ENCODE peak calls at places on chromosome 17, in nine cellular contexts. W is dermis microvascular lymphatic vessel endothelial cell; B is kidney tubule cell; K is stimulated activated CD4-positive, alpha-beta T cell treated with anti-CD3 and anti-CD28 coated beads, Interleukin-15, amount 100 ng/mL, for 1 hour; D is colonic mucosa; O is activated CD4-positive, alpha-beta T cell treated with anti-CD3 and anti-CD28 coated beads, Interleukin-2, amount 10 ng/mL, durations not matched to agents 7 days and 5 days; V is DND-41; X is AG04450; P is glutamatergic neuron. Z is an unnamed sample.

GRCh38 chr17:37399404-37399803 is 7.2 kb downstream of the ACACA start:
- DNase-seq in W (no peak), B (peak; percentile 28), K (no peak), D (no peak), O (no peak), V (no peak), X (no peak), P (no peak), Z (peak; percentile 77)

GRCh38 chr17:57584050-57584551 is 161.0 kb downstream of the CCDC182 start:
- DNase-seq in W (no peak), B (no peak), K (no peak), D (no peak), O (no peak), V (no peak), X (no peak), P (no peak), Z (no peak)

GRCh38 chr17:78734841-78735641 is 47.0 kb downstream of the CYTH1 start:
- DNase-seq in W (no peak), B (no peak), K (no peak), D (peak; percentile 59), O (no peak), V (no peak), X (no peak), P (no peak), Z (no peak)

GRCh38 chr17:77528516-77529327 is 388.0 kb downstream of the SEC14L1 start:
- DNase-seq in W (no peak), B (no peak), K (no peak), D (no peak), O (peak; percentile 17), V (peak; percentile 75), X (no peak), P (peak; percentile 81), Z (no peak)

GRCh38 chr17:28727727-28728363 is 743 bp upstream of the NEK8 start:
- DNase-seq in W (peak; percentile 61), B (peak; percentile 94), K (peak; percentile 69), D (peak; percentile 76), O (peak; percentile 87), V (peak; percentile 67), X (no peak), P (peak; percentile 50), Z (peak; percentile 89)

GRCh38 chr17:39553326-39553945 is 54.3 kb downstream of the NEUROD2 start:
- DNase-seq in W (peak; percentile 37), B (peak; percentile 51), K (no peak), D (no peak), O (no peak), V (no peak), X (no peak), P (no peak), Z (peak; percentile 33)

GRCh38 chr17:78745407-78746088 is 36.5 kb downstream of the CYTH1 start:
- DNase-seq in W (peak; percentile 56), B (peak; percentile 43), K (no peak), D (no peak), O (peak; percentile 70), V (peak; percentile 20), X (no peak), P (no peak), Z (peak; percentile 59)

GRCh38 chr17:43578699-43579569 is 32.8 kb upstream of the ETV4 start:
- DNase-seq in W (peak; percentile 89), B (peak; percentile 86), K (no peak), D (no peak), O (no peak), V (no peak), X (no peak), P (peak; percentile 63), Z (peak; percentile 27)

GRCh38 chr17:69492410-69493071 is 78.0 kb downstream of the MAP2K6 start:
- DNase-seq in W (no peak), B (peak; percentile 70), K (no peak), D (no peak), O (no peak), V (no peak), X (peak; percentile 72), P (no peak), Z (peak; percentile 78)

GRCh38 chr17:8005357-8005756 is 2.9 kb downstream of the GUCY2D start:
- DNase-seq in W (no peak), B (peak; percentile 49), K (no peak), D (no peak), O (no peak), V (no peak), X (no peak), P (no peak), Z (no peak)

GRCh38 chr17:75875182-75875939 is 3.0 kb downstream of the TRIM47 start:
- DNase-seq in W (peak; percentile 36), B (no peak), K (no peak), D (peak; percentile 68), O (no peak), V (no peak), X (no peak), P (no peak), Z (no peak)

GRCh38 chr17:39563476-39563875 is 44.2 kb downstream of the NEUROD2 start:
- DNase-seq in W (no peak), B (no peak), K (no peak), D (no peak), O (no peak), V (no peak), X (no peak), P (peak; percentile 23), Z (no peak)

GRCh38 chr17:61504697-61505096 is 52.5 kb downstream of the TBX4 start:
- DNase-seq in W (peak; percentile 3), B (peak; percentile 80), K (no peak), D (no peak), O (no peak), V (no peak), X (peak; percentile 79), P (no peak), Z (peak; percentile 75)

GRCh38 chr17:17714261-17714866 is 33.1 kb downstream of the RAI1 start:
- DNase-seq in W (no peak), B (no peak), K (no peak), D (no peak), O (no peak), V (no peak), X (no peak), P (no peak), Z (no peak)

GRCh38 chr17:48389903-48390302 is 40.1 kb downstream of the SKAP1 start:
- DNase-seq in W (no peak), B (no peak), K (no peak), D (no peak), O (no peak), V (no peak), X (no peak), P (no peak), Z (no peak)

GRCh38 chr17:56690441-56691291 is 97.2 kb downstream of the NOG start:
- DNase-seq in W (no peak), B (peak; percentile 90), K (no peak), D (no peak), O (no peak), V (no peak), X (no peak), P (no peak), Z (no peak)

GRCh38 chr17:83122834-83123233 is 43.4 kb downstream of the METRNL start:
- DNase-seq in W (no peak), B (no peak), K (no peak), D (no peak), O (no peak), V (no peak), X (no peak), P (no peak), Z (no peak)

GRCh38 chr17:74160656-74161500 is 42.6 kb upstream of the RPL38 start:
- DNase-seq in W (no peak), B (no peak), K (no peak), D (no peak), O (no peak), V (no peak), X (no peak), P (no peak), Z (no peak)

GRCh38 chr17:44529864-44530263 is 26.7 kb upstream of the GPATCH8 start:
- DNase-seq in W (no peak), B (peak; percentile 67), K (no peak), D (no peak), O (no peak), V (no peak), X (no peak), P (no peak), Z (no peak)

GRCh38 chr17:21263351-21263750 is 10.1 kb upstream of the NATD1 start:
- DNase-seq in W (no peak), B (peak; percentile 91), K (no peak), D (no peak), O (no peak), V (no peak), X (no peak), P (no peak), Z (peak; percentile 94)